ENCODE peak calls at places on chromosome 14, in ten cellular contexts. One of them, this sample, is unnamed.

GRCh38 chr14:98321838-98322237 is 950.2 kb downstream of the BCL11B start:
- DNase-seq in heart right ventricle: no peak
- DNase-seq in breast epithelium: no peak
- DNase-seq in adrenal gland: no peak
- DNase-seq in pancreas: no peak
- DNase-seq in BE2C: no peak
- DNase-seq in tibial nerve: no peak
- DNase-seq in endodermal cell: no peak
- DNase-seq in tibial artery: no peak
- DNase-seq in gastrocnemius medialis: no peak
- DNase-seq in this sample: no peak

GRCh38 chr14:48937796-48938195 is 648.4 kb downstream of the RPS29 start:
- DNase-seq in endodermal cell: no peak
- DNase-seq in tibial nerve: no peak
- DNase-seq in breast epithelium: no peak
- DNase-seq in pancreas: no peak
- DNase-seq in adrenal gland: no peak
- DNase-seq in gastrocnemius medialis: no peak
- DNase-seq in tibial artery: no peak
- DNase-seq in heart right ventricle: no peak
- DNase-seq in BE2C: no peak
- DNase-seq in this sample: peak; percentile 67

GRCh38 chr14:85463512-85463911 is 66.4 kb upstream of the FLRT2 start:
- DNase-seq in breast epithelium: no peak
- DNase-seq in tibial nerve: no peak
- DNase-seq in tibial artery: peak; percentile 40
- DNase-seq in BE2C: no peak
- DNase-seq in heart right ventricle: peak; percentile 16
- DNase-seq in endodermal cell: no peak
- DNase-seq in gastrocnemius medialis: no peak
- DNase-seq in adrenal gland: no peak
- DNase-seq in pancreas: no peak
- DNase-seq in this sample: no peak

GRCh38 chr14:54683882-54684794 is 117.2 kb downstream of the SAMD4A start:
- DNase-seq in tibial artery: peak; percentile 84
- DNase-seq in gastrocnemius medialis: no peak
- DNase-seq in breast epithelium: no peak
- DNase-seq in heart right ventricle: peak; percentile 55
- DNase-seq in tibial nerve: no peak
- DNase-seq in adrenal gland: no peak
- DNase-seq in BE2C: peak; percentile 39
- DNase-seq in endodermal cell: peak; percentile 81
- DNase-seq in pancreas: no peak
- DNase-seq in this sample: no peak

GRCh38 chr14:43795600-43796228 is 711.4 kb downstream of the FSCB start:
- DNase-seq in tibial artery: no peak
- DNase-seq in tibial nerve: no peak
- DNase-seq in gastrocnemius medialis: no peak
- DNase-seq in breast epithelium: no peak
- DNase-seq in BE2C: no peak
- DNase-seq in adrenal gland: no peak
- DNase-seq in pancreas: no peak
- DNase-seq in heart right ventricle: no peak
- DNase-seq in endodermal cell: no peak
- DNase-seq in this sample: peak; percentile 9

GRCh38 chr14:59406454-59407245 is 58.5 kb downstream of the GPR135 start:
- DNase-seq in pancreas: no peak
- DNase-seq in tibial nerve: no peak
- DNase-seq in tibial artery: no peak
- DNase-seq in endodermal cell: no peak
- DNase-seq in heart right ventricle: peak; percentile 57
- DNase-seq in adrenal gland: no peak
- DNase-seq in breast epithelium: no peak
- DNase-seq in gastrocnemius medialis: no peak
- DNase-seq in BE2C: no peak
- DNase-seq in this sample: peak; percentile 89

GRCh38 chr14:75542585-75543091 is 20.4 kb downstream of the BATF start:
- DNase-seq in BE2C: no peak
- DNase-seq in pancreas: peak; percentile 68
- DNase-seq in breast epithelium: peak; percentile 74
- DNase-seq in endodermal cell: no peak
- DNase-seq in heart right ventricle: peak; percentile 52
- DNase-seq in tibial nerve: no peak
- DNase-seq in tibial artery: peak; percentile 79
- DNase-seq in gastrocnemius medialis: no peak
- DNase-seq in adrenal gland: peak; percentile 50
- DNase-seq in this sample: peak; percentile 85

GRCh38 chr14:106094654-106095189 is 568.3 kb downstream of the TMEM121 start:
- DNase-seq in BE2C: no peak
- DNase-seq in tibial nerve: no peak
- DNase-seq in adrenal gland: no peak
- DNase-seq in breast epithelium: no peak
- DNase-seq in endodermal cell: peak; percentile 57
- DNase-seq in pancreas: no peak
- DNase-seq in heart right ventricle: no peak
- DNase-seq in gastrocnemius medialis: no peak
- DNase-seq in tibial artery: no peak
- DNase-seq in this sample: no peak

GRCh38 chr14:105702275-105702817 is 176.0 kb downstream of the TMEM121 start:
- DNase-seq in endodermal cell: peak; percentile 8
- DNase-seq in tibial artery: no peak
- DNase-seq in BE2C: no peak
- DNase-seq in pancreas: no peak
- DNase-seq in heart right ventricle: no peak
- DNase-seq in gastrocnemius medialis: no peak
- DNase-seq in adrenal gland: no peak
- DNase-seq in breast epithelium: no peak
- DNase-seq in tibial nerve: no peak
- DNase-seq in this sample: no peak

GRCh38 chr14:102902086-102902485 is 20.4 kb upstream of the AMN start:
- DNase-seq in breast epithelium: no peak
- DNase-seq in heart right ventricle: no peak
- DNase-seq in gastrocnemius medialis: no peak
- DNase-seq in tibial nerve: no peak
- DNase-seq in BE2C: no peak
- DNase-seq in pancreas: no peak
- DNase-seq in tibial artery: no peak
- DNase-seq in endodermal cell: no peak
- DNase-seq in adrenal gland: no peak
- DNase-seq in this sample: no peak

GRCh38 chr14:94136575-94137331 is 7.3 kb upstream of the IFI27L2 start:
- DNase-seq in BE2C: peak; percentile 90
- DNase-seq in gastrocnemius medialis: peak; percentile 61
- DNase-seq in breast epithelium: peak; percentile 88
- DNase-seq in tibial artery: peak; percentile 91
- DNase-seq in tibial nerve: peak; percentile 88
- DNase-seq in pancreas: peak; percentile 80
- DNase-seq in adrenal gland: peak; percentile 90
- DNase-seq in heart right ventricle: peak; percentile 87
- DNase-seq in endodermal cell: peak; percentile 96
- DNase-seq in this sample: peak; percentile 91

GRCh38 chr14:26163761-26164160 is 434.1 kb downstream of the NOVA1 start:
- DNase-seq in breast epithelium: no peak
- DNase-seq in tibial nerve: no peak
- DNase-seq in BE2C: no peak
- DNase-seq in pancreas: no peak
- DNase-seq in gastrocnemius medialis: no peak
- DNase-seq in endodermal cell: peak; percentile 58
- DNase-seq in heart right ventricle: no peak
- DNase-seq in tibial artery: no peak
- DNase-seq in adrenal gland: no peak
- DNase-seq in this sample: peak; percentile 66

GRCh38 chr14:76891436-76891835 is 65.2 kb downstream of the LRRC74A start:
- DNase-seq in breast epithelium: no peak
- DNase-seq in BE2C: no peak
- DNase-seq in tibial nerve: no peak
- DNase-seq in pancreas: no peak
- DNase-seq in tibial artery: no peak
- DNase-seq in heart right ventricle: no peak
- DNase-seq in adrenal gland: no peak
- DNase-seq in gastrocnemius medialis: no peak
- DNase-seq in endodermal cell: no peak
- DNase-seq in this sample: no peak

GRCh38 chr14:95495093-95495492 is 21.4 kb downstream of the SYNE3 start:
- DNase-seq in breast epithelium: no peak
- DNase-seq in tibial artery: no peak
- DNase-seq in gastrocnemius medialis: no peak
- DNase-seq in heart right ventricle: no peak
- DNase-seq in adrenal gland: no peak
- DNase-seq in BE2C: no peak
- DNase-seq in pancreas: no peak
- DNase-seq in tibial nerve: no peak
- DNase-seq in endodermal cell: no peak
- DNase-seq in this sample: no peak
- H3K4me1 ChIP-seq in breast epithelium: peaks cover 8% of the 10 kb centered on the region
- H3K4me1 ChIP-seq in tibial artery: peaks cover 60% of the 10 kb centered on the region
- H3K4me1 ChIP-seq in gastrocnemius medialis: peaks cover 40% of the 10 kb centered on the region
- H3K4me1 ChIP-seq in heart right ventricle: peaks cover 64% of the 10 kb centered on the region
- H3K4me1 ChIP-seq in adrenal gland: peaks cover 39% of the 10 kb centered on the region
- H3K4me1 ChIP-seq in BE2C: peaks cover 23% of the 10 kb centered on the region
- H3K4me1 ChIP-seq in pancreas: no peaks in the 10 kb centered on the region
- H3K4me1 ChIP-seq in tibial nerve: peaks cover 68% of the 10 kb centered on the region
- H3K4me1 ChIP-seq in endodermal cell: peaks cover 38% of the 10 kb centered on the region
- H3K4me1 ChIP-seq in this sample: peaks cover 31% of the 10 kb centered on the region

GRCh38 chr14:73630009-73630780 is 14.6 kb upstream of the DNAL1 start:
- DNase-seq in adrenal gland: no peak
- DNase-seq in gastrocnemius medialis: no peak
- DNase-seq in heart right ventricle: no peak
- DNase-seq in breast epithelium: no peak
- DNase-seq in tibial artery: no peak
- DNase-seq in endodermal cell: no peak
- DNase-seq in BE2C: peak; percentile 15
- DNase-seq in pancreas: no peak
- DNase-seq in tibial nerve: no peak
- DNase-seq in this sample: no peak

GRCh38 chr14:73637830-73638229 is 7.0 kb upstream of the DNAL1 start:
- DNase-seq in gastrocnemius medialis: no peak
- DNase-seq in tibial artery: no peak
- DNase-seq in BE2C: no peak
- DNase-seq in heart right ventricle: no peak
- DNase-seq in tibial nerve: no peak
- DNase-seq in adrenal gland: no peak
- DNase-seq in pancreas: no peak
- DNase-seq in breast epithelium: no peak
- DNase-seq in endodermal cell: no peak
- DNase-seq in this sample: no peak

GRCh38 chr14:73633517-73634332 is 11.1 kb upstream of the DNAL1 start:
- DNase-seq in tibial nerve: no peak
- DNase-seq in BE2C: peak; percentile 57
- DNase-seq in adrenal gland: peak; percentile 72
- DNase-seq in pancreas: peak; percentile 60
- DNase-seq in heart right ventricle: peak; percentile 59
- DNase-seq in tibial artery: peak; percentile 41
- DNase-seq in endodermal cell: peak; percentile 87
- DNase-seq in breast epithelium: peak; percentile 54
- DNase-seq in gastrocnemius medialis: peak; percentile 24
- DNase-seq in this sample: peak; percentile 71

GRCh38 chr14:73633115-73633514 is 11.7 kb upstream of the DNAL1 start:
- DNase-seq in heart right ventricle: no peak
- DNase-seq in breast epithelium: no peak
- DNase-seq in BE2C: no peak
- DNase-seq in tibial artery: no peak
- DNase-seq in endodermal cell: no peak
- DNase-seq in tibial nerve: no peak
- DNase-seq in gastrocnemius medialis: no peak
- DNase-seq in pancreas: no peak
- DNase-seq in adrenal gland: no peak
- DNase-seq in this sample: no peak

GRCh38 chr14:73634333-73634833 is 10.4 kb upstream of the DNAL1 start:
- DNase-seq in tibial artery: no peak
- DNase-seq in endodermal cell: peak; percentile 97
- DNase-seq in gastrocnemius medialis: peak; percentile 7
- DNase-seq in pancreas: no peak
- DNase-seq in adrenal gland: peak; percentile 43
- DNase-seq in BE2C: peak; percentile 38
- DNase-seq in tibial nerve: no peak
- DNase-seq in breast epithelium: no peak
- DNase-seq in heart right ventricle: peak; percentile 22
- DNase-seq in this sample: peak; percentile 43
- TF ChIP-seq CTCF in tibial artery: peak; percentile 34
- TF ChIP-seq CTCF in endodermal cell: peak; percentile 72
- TF ChIP-seq CTCF in gastrocnemius medialis: no peak
- TF ChIP-seq CTCF in pancreas: no peak
- TF ChIP-seq CTCF in adrenal gland: no peak
- TF ChIP-seq CTCF in BE2C: peak; percentile 34
- TF ChIP-seq CTCF in tibial nerve: peak; percentile 28
- TF ChIP-seq CTCF in breast epithelium: no peak
- TF ChIP-seq CTCF in heart right ventricle: peak; percentile 24
- TF ChIP-seq CTCF in this sample: peak; percentile 52

GRCh38 chr14:38521591-38521990 is 265.7 kb upstream of the CLEC14A start:
- DNase-seq in endodermal cell: no peak
- DNase-seq in pancreas: no peak
- DNase-seq in tibial nerve: no peak
- DNase-seq in BE2C: no peak
- DNase-seq in adrenal gland: no peak
- DNase-seq in gastrocnemius medialis: no peak
- DNase-seq in breast epithelium: no peak
- DNase-seq in tibial artery: no peak
- DNase-seq in heart right ventricle: no peak
- DNase-seq in this sample: no peak

GRCh38 chr14:38526841-38527501 is 271.1 kb upstream of the CLEC14A start:
- DNase-seq in endodermal cell: no peak
- DNase-seq in tibial nerve: no peak
- DNase-seq in pancreas: no peak
- DNase-seq in tibial artery: no peak
- DNase-seq in adrenal gland: no peak
- DNase-seq in heart right ventricle: no peak
- DNase-seq in breast epithelium: no peak
- DNase-seq in gastrocnemius medialis: no peak
- DNase-seq in BE2C: no peak
- DNase-seq in this sample: no peak

GRCh38 chr14:38527502-38527878 is 271.6 kb upstream of the CLEC14A start:
- DNase-seq in gastrocnemius medialis: no peak
- DNase-seq in adrenal gland: no peak
- DNase-seq in tibial nerve: no peak
- DNase-seq in tibial artery: no peak
- DNase-seq in heart right ventricle: no peak
- DNase-seq in BE2C: no peak
- DNase-seq in pancreas: no peak
- DNase-seq in breast epithelium: no peak
- DNase-seq in endodermal cell: no peak
- DNase-seq in this sample: no peak

GRCh38 chr14:38522724-38523123 is 266.8 kb upstream of the CLEC14A start:
- DNase-seq in gastrocnemius medialis: no peak
- DNase-seq in heart right ventricle: no peak
- DNase-seq in adrenal gland: no peak
- DNase-seq in BE2C: no peak
- DNase-seq in tibial artery: no peak
- DNase-seq in endodermal cell: no peak
- DNase-seq in tibial nerve: no peak
- DNase-seq in breast epithelium: no peak
- DNase-seq in pancreas: no peak
- DNase-seq in this sample: peak; percentile 78

GRCh38 chr14:38524636-38525403 is 268.9 kb upstream of the CLEC14A start:
- DNase-seq in breast epithelium: no peak
- DNase-seq in pancreas: no peak
- DNase-seq in tibial artery: no peak
- DNase-seq in gastrocnemius medialis: no peak
- DNase-seq in adrenal gland: no peak
- DNase-seq in BE2C: no peak
- DNase-seq in tibial nerve: no peak
- DNase-seq in heart right ventricle: no peak
- DNase-seq in endodermal cell: no peak
- DNase-seq in this sample: no peak
- H3K4me1 ChIP-seq in breast epithelium: no peaks in the 10 kb centered on the region
- H3K4me1 ChIP-seq in pancreas: no peaks in the 10 kb centered on the region
- H3K4me1 ChIP-seq in tibial artery: no peaks in the 10 kb centered on the region
- H3K4me1 ChIP-seq in gastrocnemius medialis: no peaks in the 10 kb centered on the region
- H3K4me1 ChIP-seq in adrenal gland: no peaks in the 10 kb centered on the region
- H3K4me1 ChIP-seq in BE2C: no peaks in the 10 kb centered on the region
- H3K4me1 ChIP-seq in tibial nerve: no peaks in the 10 kb centered on the region
- H3K4me1 ChIP-seq in heart right ventricle: no peaks in the 10 kb centered on the region
- H3K4me1 ChIP-seq in endodermal cell: no peaks in the 10 kb centered on the region
- H3K4me1 ChIP-seq in this sample: peaks cover 4% of the 10 kb centered on the region

GRCh38 chr14:92693998-92694780 is 54.2 kb downstream of the LGMN start:
- DNase-seq in tibial nerve: no peak
- DNase-seq in endodermal cell: no peak
- DNase-seq in breast epithelium: no peak
- DNase-seq in pancreas: no peak
- DNase-seq in adrenal gland: no peak
- DNase-seq in heart right ventricle: no peak
- DNase-seq in tibial artery: no peak
- DNase-seq in gastrocnemius medialis: no peak
- DNase-seq in BE2C: no peak
- DNase-seq in this sample: no peak
- TF ChIP-seq CTCF in tibial nerve: no peak
- TF ChIP-seq CTCF in endodermal cell: no peak
- TF ChIP-seq CTCF in breast epithelium: no peak
- TF ChIP-seq CTCF in pancreas: no peak
- TF ChIP-seq CTCF in adrenal gland: no peak
- TF ChIP-seq CTCF in heart right ventricle: no peak
- TF ChIP-seq CTCF in tibial artery: no peak
- TF ChIP-seq CTCF in gastrocnemius medialis: no peak
- TF ChIP-seq CTCF in BE2C: no peak
- TF ChIP-seq CTCF in this sample: no peak

This sample was measured in cardiac muscle cell.